ENCODE peak calls at places on chromosomes 5 and 9, in five cellular contexts. K, Z, R, U and O are unnamed samples.

GRCh38 chr9:95007470-95007869 is 281.0 kb downstream of the AOPEP start:
- DNase-seq in R (no peak), Z (no peak), K (no peak), U (no peak), O (no peak)

GRCh38 chr9:125700791-125701190 is 6.2 kb downstream of the MAPKAP1 start:
- DNase-seq in Z (peak), U (no peak), K (no peak), R (no peak), O (peak)

GRCh38 chr9:136055715-136056545 is 39.2 kb downstream of the NACC2 start:
- DNase-seq in Z (no peak), R (no peak), U (no peak), K (no peak), O (no peak)

GRCh38 chr5:9627541-9627940 is 2.6 kb downstream of the TAS2R1 start:
- DNase-seq in U (no peak), R (no peak), K (no peak), Z (no peak), O (no peak)

GRCh38 chr5:129820-130219 is 37.9 kb downstream of the PLEKHG4B start:
- DNase-seq in R (no peak), Z (peak), K (no peak), U (no peak), O (no peak)

GRCh38 chr5:31218978-31219377 is 25.5 kb downstream of the CDH6 start:
- DNase-seq in U (no peak), Z (no peak), K (no peak), R (no peak), O (no peak)

GRCh38 chr9:117000196-117000723 is 313.2 kb downstream of the TRIM32 start:
- DNase-seq in U (no peak), K (no peak), Z (no peak), R (no peak), O (no peak)

GRCh38 chr5:40505031-40505430 is 174.7 kb upstream of the PTGER4 start:
- DNase-seq in Z (no peak), U (no peak), R (no peak), K (no peak), O (no peak)

GRCh38 chr5:94157704-94158608 is 416.6 kb upstream of the POU5F2 start:
- DNase-seq in U (no peak), Z (no peak), R (no peak), K (no peak), O (no peak)